ENCODE peak calls at places on chromosomes 12 and 14, in ten cellular contexts. X is CD8-positive, alpha-beta memory T cell; V is cardiac muscle cell; T is A549; M is WERI-Rb-1; Z is astrocyte; N is neuronal stem cell; S is CD4-positive, CD25-positive, alpha-beta regulatory T cell; D is fibroblast of lung; R is uterus. F is an unnamed sample.

GRCh38 chr12:3596703-3597472 is 105.9 kb downstream of the PRMT8 start:
- DNase-seq in V (no peak), S (no peak), R (no peak), N (no peak), X (no peak), Z (no peak), T (no peak), D (no peak), M (no peak), F (no peak)

GRCh38 chr14:100640481-100641273 is 53.5 kb upstream of the BEGAIN start:
- DNase-seq in Z (peak), X (peak), T (no peak), D (peak), M (no peak), S (peak), N (no peak), R (no peak), V (no peak), F (no peak)

GRCh38 chr14:91343051-91343450 is 74.6 kb downstream of the CCDC88C start:
- DNase-seq in M (no peak), Z (no peak), V (no peak), N (no peak), R (no peak), T (no peak), S (no peak), X (no peak), D (no peak), F (no peak)

GRCh38 chr12:49979061-49979586 is 6.4 kb downstream of the AQP6 start:
- DNase-seq in D (no peak), Z (no peak), R (no peak), M (peak), S (no peak), X (no peak), T (no peak), N (no peak), V (no peak), F (no peak)

GRCh38 chr12:110564471-110564991 is 18.6 kb downstream of the PPTC7 start:
- DNase-seq in T (no peak), V (no peak), M (no peak), N (no peak), Z (no peak), X (no peak), D (no peak), S (no peak), R (no peak), F (no peak)

GRCh38 chr14:70018713-70019201 is 139.5 kb downstream of the SMOC1 start:
- DNase-seq in D (peak), M (no peak), X (no peak), V (no peak), T (no peak), N (no peak), Z (no peak), S (peak), R (peak), F (no peak)

GRCh38 chr14:86086962-86087361 is 557.0 kb downstream of the FLRT2 start:
- DNase-seq in Z (no peak), X (no peak), T (no peak), M (no peak), R (no peak), V (no peak), S (no peak), N (no peak), D (no peak), F (no peak)

GRCh38 chr14:69600304-69600891 is 11.0 kb upstream of the SUSD6 start:
- DNase-seq in R (no peak), D (no peak), X (no peak), T (no peak), N (no peak), V (no peak), S (no peak), M (no peak), Z (no peak), F (no peak)

GRCh38 chr12:70994217-70994788 is 73.8 kb upstream of the PTPRR start:
- DNase-seq in S (no peak), T (no peak), V (no peak), Z (peak), D (peak), N (no peak), X (no peak), M (no peak), R (no peak), F (no peak)

GRCh38 chr14:71403673-71404072 is 496.4 kb downstream of the PCNX1 start:
- DNase-seq in X (peak), T (peak), S (peak), V (no peak), N (no peak), R (no peak), M (peak), Z (no peak), D (peak), F (no peak)

DNA sequence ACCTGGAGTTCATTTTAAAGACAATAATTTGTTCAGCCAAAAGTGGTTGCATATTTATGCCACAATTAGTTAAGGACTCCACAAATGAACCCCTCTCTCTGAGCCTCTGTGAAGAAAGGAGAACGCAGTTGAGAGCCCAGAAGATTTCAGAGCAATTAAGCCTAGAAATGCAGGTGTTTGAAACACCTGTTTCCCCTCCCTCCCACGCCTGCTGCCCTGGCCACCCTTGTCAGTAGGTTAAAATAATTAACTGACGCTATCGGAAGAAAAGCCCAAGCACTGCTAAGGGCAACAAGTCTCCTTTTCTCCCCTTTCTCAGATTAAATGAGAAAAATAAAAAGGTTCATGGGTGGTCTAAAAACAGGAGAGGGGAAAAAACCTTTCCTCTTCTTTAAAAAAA is 99.2 kb downstream of the PPM1A start:
- DNase-seq in Z (no peak), S (no peak), N (no peak), T (no peak), X (no peak), M (no peak), R (no peak), D (no peak), V (no peak), F (no peak)
- H3K27ac ChIP-seq in Z (no peak), S (no peak), N (no peak), T (no peak), X (no peak), M (no peak), R (no peak), D (no peak), V (no peak), F (no peak)

GRCh38 chr14:36662543-36663403 is 1.1 kb downstream of the PAX9 start:
- DNase-seq in S (no peak), D (no peak), X (no peak), T (peak), N (no peak), M (no peak), Z (no peak), R (no peak), V (no peak), F (peak)
- H3K4me3 ChIP-seq in S (no peak), D (no peak), X (no peak), T (peak), N (peak), M (no peak), Z (peak), R (no peak), V (peak), F (peak)

GRCh38 chr12:87467893-87468292 is 561.3 kb downstream of the C12orf50 start:
- DNase-seq in R (no peak), N (no peak), V (no peak), T (no peak), X (no peak), D (no peak), Z (no peak), S (no peak), M (no peak), F (no peak)
- H3K27ac ChIP-seq in R (no peak), N (no peak), V (no peak), T (no peak), X (no peak), D (no peak), Z (no peak), S (no peak), M (no peak), F (no peak)

DNA sequence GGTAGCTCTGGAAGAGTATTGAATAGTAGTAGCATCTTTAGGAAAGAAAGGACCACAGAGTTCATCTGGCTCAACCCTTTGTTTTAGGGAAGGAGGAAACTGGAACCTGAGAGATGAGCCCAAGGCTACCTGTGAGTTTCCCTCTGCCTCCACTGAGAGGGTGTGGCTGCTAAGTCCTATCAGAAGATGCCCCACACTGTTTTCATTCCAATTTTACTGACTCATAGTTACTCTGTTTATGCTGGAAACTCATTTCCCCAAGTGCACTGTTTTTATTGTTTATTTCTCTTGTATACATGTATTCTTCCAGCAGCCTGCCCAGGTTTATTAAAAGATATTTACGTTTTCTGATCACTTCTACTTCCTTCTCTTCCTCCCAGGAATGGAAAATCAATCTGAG is 127.4 kb upstream of the ARHGAP5 start:
- DNase-seq in T (peak), D (no peak), Z (no peak), V (no peak), R (no peak), M (no peak), S (no peak), N (no peak), X (no peak), F (no peak)
- H3K4me3 ChIP-seq in T (no peak), D (no peak), Z (no peak), V (no peak), R (no peak), M (no peak), S (no peak), N (no peak), X (no peak), F (no peak)

GRCh38 chr12:25960926-25961325 is 2.4 kb downstream of the RASSF8 start:
- DNase-seq in V (no peak), Z (no peak), X (no peak), M (no peak), R (no peak), D (no peak), N (no peak), T (no peak), S (no peak), F (no peak)

GRCh38 chr12:25965682-25966081 is 7.2 kb downstream of the RASSF8 start:
- DNase-seq in N (no peak), T (no peak), S (no peak), V (no peak), X (no peak), M (no peak), R (no peak), D (no peak), Z (no peak), F (no peak)

GRCh38 chr12:25960176-25960575 is 1.7 kb downstream of the RASSF8 start:
- DNase-seq in Z (no peak), D (peak), N (no peak), V (peak), S (no peak), R (no peak), T (peak), X (no peak), M (peak), F (no peak)

GRCh38 chr12:25959069-25959961 is 833 bp downstream of the RASSF8 start:
- DNase-seq in X (no peak), N (no peak), R (peak), M (peak), S (peak), D (peak), V (peak), Z (peak), T (peak), F (peak)

DNA sequence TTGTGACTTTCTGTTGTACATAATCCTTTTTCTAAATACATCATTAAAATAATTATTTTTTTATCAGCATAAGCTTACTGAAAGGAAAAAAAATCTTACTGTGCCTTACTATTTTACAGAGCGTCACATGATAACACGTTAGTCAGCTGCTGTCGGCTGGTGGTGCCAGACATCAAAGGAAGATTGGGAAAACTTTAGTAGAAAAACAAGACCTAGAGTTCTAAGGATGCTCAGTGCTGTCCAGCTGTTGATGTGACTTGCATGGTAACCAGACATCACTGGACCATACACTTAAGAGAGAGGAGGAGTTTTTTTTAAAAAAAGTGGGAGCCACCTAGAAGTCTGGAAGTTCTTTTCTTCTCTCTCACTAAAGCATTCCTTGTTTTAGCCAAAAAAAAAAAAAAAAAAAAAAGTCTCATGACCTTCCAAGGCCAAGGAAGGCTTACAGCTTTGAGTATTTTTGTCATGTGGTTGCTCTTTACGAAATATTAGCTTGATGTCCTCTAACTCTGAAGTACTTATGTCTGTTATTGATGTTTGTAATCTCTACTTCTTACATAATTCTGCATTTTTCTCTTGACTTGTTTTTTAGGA is 4.5 kb downstream of the RASSF8 start:
- DNase-seq in R (peak), Z (no peak), V (no peak), X (no peak), D (no peak), S (no peak), M (no peak), N (no peak), T (no peak), F (no peak)
- H3K27ac ChIP-seq in R (peak), Z (no peak), V (no peak), X (no peak), D (no peak), S (no peak), M (no peak), N (no peak), T (no peak), F (no peak)

DNA sequence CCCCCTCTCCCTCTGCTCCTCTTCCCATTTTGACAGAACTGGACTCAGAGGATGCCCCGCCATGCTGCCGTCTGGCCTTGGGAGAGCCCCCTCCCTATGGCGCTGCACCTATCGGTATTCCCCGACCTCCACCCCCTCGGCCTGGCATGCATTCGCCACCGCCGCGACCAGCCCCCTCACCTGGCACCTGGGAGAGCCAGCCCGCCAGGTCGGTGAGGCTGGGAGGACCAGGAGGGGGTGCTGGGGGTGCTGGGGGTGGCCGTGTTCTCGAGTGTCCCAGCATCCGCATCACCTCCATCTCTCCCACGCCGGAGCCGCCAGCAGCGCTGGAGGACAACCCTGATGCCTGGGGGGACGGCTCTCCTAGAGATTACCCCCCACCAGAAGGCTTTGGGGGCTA is 1.5 kb downstream of the NFATC4 start:
- DNase-seq in Z (no peak), D (no peak), R (peak), X (no peak), S (no peak), M (no peak), V (no peak), N (no peak), T (no peak), F (no peak)
- H3K4me3 ChIP-seq in Z (peak), D (peak), R (no peak), X (no peak), S (no peak), M (no peak), V (no peak), N (peak), T (no peak), F (peak)

DNA sequence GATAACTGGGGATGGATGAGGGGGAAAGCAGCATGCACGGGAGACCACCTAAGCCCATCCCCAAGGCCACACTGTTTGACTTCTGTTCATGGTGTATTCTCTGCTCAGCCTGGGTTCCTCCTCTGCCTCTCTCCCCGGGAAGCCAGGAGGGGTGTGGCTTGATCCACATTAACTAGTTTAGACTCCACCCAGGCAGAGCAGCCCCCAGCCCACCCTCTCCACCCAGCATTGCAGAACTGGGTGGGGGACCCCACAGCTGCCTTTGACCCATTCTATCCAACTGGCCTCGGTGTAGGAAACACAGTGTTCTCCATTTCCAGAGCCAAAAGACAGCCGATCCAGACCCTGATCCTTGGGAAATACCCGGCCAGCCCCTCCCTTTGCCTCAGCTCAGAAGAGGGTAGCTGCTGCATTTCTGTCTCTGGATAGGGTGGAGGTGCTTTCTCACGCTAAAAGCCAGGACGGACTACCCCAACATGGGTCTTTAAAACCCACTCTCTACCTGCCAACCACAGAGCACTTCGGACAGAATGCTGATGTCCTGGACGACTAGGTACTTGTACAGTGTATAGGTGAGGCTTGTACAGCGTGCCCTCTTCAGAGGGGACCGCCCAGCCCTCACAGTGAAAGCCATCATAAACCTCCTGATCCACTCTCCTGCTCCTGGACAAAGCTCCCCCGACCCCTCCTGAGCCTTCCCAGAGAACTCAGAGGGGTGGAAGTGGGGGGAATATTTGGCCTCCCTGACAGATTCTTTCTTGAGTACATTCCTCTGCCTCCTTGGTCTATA is 9.4 kb downstream of the SPRYD3 start:
- DNase-seq in S (no peak), N (no peak), X (no peak), V (no peak), D (no peak), M (no peak), R (peak), Z (no peak), T (no peak), F (no peak)
- H3K27ac ChIP-seq in S (no peak), N (no peak), X (no peak), V (peak), D (no peak), M (no peak), R (peak), Z (no peak), T (no peak), F (no peak)